ENCODE peak calls at places on chromosomes 13 and 19, in four cellular contexts. Z is stimulated activated CD8-positive, alpha-beta memory T cell treated with anti-CD3 and anti-CD28 coated beads, Interleukin-4, amount 100 ng/mL, for 1 hour; N is bronchial epithelial cell; K is lung. S is an unnamed sample.

GRCh38 chr19:6223461-6224307 is 56.1 kb downstream of the MLLT1 start:
- DNase-seq in Z (no peak), N (no peak), K (no peak), S (no peak)

GRCh38 chr19:8458380-8458779 is 13.6 kb downstream of the HNRNPM start:
- DNase-seq in Z (no peak), N (no peak), K (no peak), S (no peak)

GRCh38 chr19:57812201-57812600 is 2.5 kb downstream of the ZNF552 start:
- DNase-seq in Z (no peak), N (no peak), K (no peak), S (no peak)

GRCh38 chr19:12205296-12205695 is 42.4 kb downstream of the ZNF136 start:
- DNase-seq in Z (no peak), N (no peak), K (no peak), S (no peak)

GRCh38 chr19:37466277-37466797 is 907 bp downstream of the ZNF569 start:
- DNase-seq in Z (no peak), N (no peak), K (no peak), S (no peak)

GRCh38 chr19:48868196-48868886 is at the start of gene PLEKHA4:
- DNase-seq in Z (no peak), N (no peak), K (peak; percentile 56), S (peak; percentile 77)

GRCh38 chr19:45403272-45403671 is 1.6 kb downstream of the PPP1R13L start:
- DNase-seq in Z (no peak), N (no peak), K (no peak), S (no peak)

GRCh38 chr13:55361141-55361540 is 1779.6 kb upstream of the PRR20A start:
- DNase-seq in Z (no peak), N (no peak), K (no peak), S (no peak)

GRCh38 chr13:109479991-109480696 is 306.2 kb downstream of the IRS2 start:
- DNase-seq in Z (no peak), N (peak; percentile 22), K (no peak), S (no peak)

GRCh38 chr19:17889609-17890214 is 18.0 kb downstream of the SLC5A5 start:
- DNase-seq in Z (no peak), N (peak; percentile 17), K (no peak), S (no peak)

GRCh38 chr13:32314968-32315254 is 252 bp downstream of the ZAR1L start:
- DNase-seq in Z (peak; percentile 29), N (peak; percentile 41), K (peak; percentile 51), S (peak; percentile 69)

GRCh38 chr19:41866284-41866683 is 6.2 kb downstream of the RPS19 start:
- DNase-seq in Z (no peak), N (no peak), K (no peak), S (no peak)

GRCh38 chr19:39471756-39472536 is 8.7 kb upstream of the TIMM50 start:
- DNase-seq in Z (no peak), N (no peak), K (no peak), S (no peak)

GRCh38 chr19:13262450-13262849 is 112.2 kb downstream of the IER2 start:
- DNase-seq in Z (no peak), N (peak; percentile 54), K (no peak), S (no peak)

GRCh38 chr19:18340990-18341868 is 831 bp downstream of the PGPEP1 start:
- DNase-seq in Z (peak; percentile 39), N (no peak), K (peak; percentile 66), S (peak; percentile 66)

S was measured in right atrium auricular region.